ENCODE peak calls at places on chromosome 14, in five cellular contexts. P, K, R, M and I are unnamed samples.

GRCh38 chr14:51479584-51480305 is 172.0 kb upstream of the FRMD6 start:
- DNase-seq in P (no peak), K (no peak), R (no peak), M (no peak), I (no peak)

GRCh38 chr14:21084988-21085853 is 13.2 kb downstream of the ZNF219 start:
- DNase-seq in P (peak), K (no peak), R (no peak), M (no peak), I (no peak)

GRCh38 chr14:102525213-102526143 is 15.9 kb upstream of the ANKRD9 start:
- DNase-seq in P (no peak), K (no peak), R (peak), M (peak), I (no peak)

GRCh38 chr14:31270196-31270772 is 62.7 kb upstream of the HECTD1 start:
- DNase-seq in P (peak), K (no peak), R (no peak), M (peak), I (no peak)

GRCh38 chr14:55255185-55255584 is 16.0 kb upstream of the FBXO34 start:
- DNase-seq in P (no peak), K (no peak), R (no peak), M (no peak), I (no peak)

GRCh38 chr14:55721353-55721752 is 141.3 kb downstream of the KTN1 start:
- DNase-seq in P (no peak), K (no peak), R (no peak), M (peak), I (peak)

GRCh38 chr14:53411110-53411509 is 258.0 kb upstream of the DDHD1 start:
- DNase-seq in P (no peak), K (no peak), R (no peak), M (no peak), I (no peak)

GRCh38 chr14:35512765-35513164 is 21.2 kb upstream of the INSM2 start:
- DNase-seq in P (no peak), K (no peak), R (no peak), M (no peak), I (no peak)

GRCh38 chr14:100610511-100611217 is 23.4 kb upstream of the BEGAIN start:
- DNase-seq in P (no peak), K (no peak), R (no peak), M (peak), I (peak)

GRCh38 chr14:45426685-45427282 is 173.8 kb upstream of the MIS18BP1 start:
- DNase-seq in P (no peak), K (no peak), R (no peak), M (peak), I (peak)

GRCh38 chr14:103530390-103530789 is 1.4 kb downstream of the TRMT61A start:
- DNase-seq in P (no peak), K (peak), R (peak), M (no peak), I (peak)

GRCh38 chr14:100686858-100687257 is 39.8 kb upstream of the DLK1 start:
- DNase-seq in P (no peak), K (no peak), R (no peak), M (no peak), I (no peak)

GRCh38 chr14:60648169-60648933 is 926 bp downstream of the SIX1 start:
- DNase-seq in P (peak), K (no peak), R (peak), M (peak), I (peak)

GRCh38 chr14:61351457-61351856 is 30.1 kb downstream of the PRKCH start:
- DNase-seq in P (no peak), K (no peak), R (no peak), M (no peak), I (no peak)

GRCh38 chr14:32508281-32508680 is 179.2 kb downstream of the AKAP6 start:
- DNase-seq in P (no peak), K (no peak), R (no peak), M (no peak), I (no peak)

GRCh38 chr14:67522270-67522669 is 10.8 kb upstream of the PLEKHH1 start:
- DNase-seq in P (no peak), K (no peak), R (no peak), M (no peak), I (no peak)

GRCh38 chr14:100530270-100531072 is 56.7 kb downstream of the BEGAIN start:
- DNase-seq in P (peak), K (no peak), R (peak), M (no peak), I (no peak)

DNA sequence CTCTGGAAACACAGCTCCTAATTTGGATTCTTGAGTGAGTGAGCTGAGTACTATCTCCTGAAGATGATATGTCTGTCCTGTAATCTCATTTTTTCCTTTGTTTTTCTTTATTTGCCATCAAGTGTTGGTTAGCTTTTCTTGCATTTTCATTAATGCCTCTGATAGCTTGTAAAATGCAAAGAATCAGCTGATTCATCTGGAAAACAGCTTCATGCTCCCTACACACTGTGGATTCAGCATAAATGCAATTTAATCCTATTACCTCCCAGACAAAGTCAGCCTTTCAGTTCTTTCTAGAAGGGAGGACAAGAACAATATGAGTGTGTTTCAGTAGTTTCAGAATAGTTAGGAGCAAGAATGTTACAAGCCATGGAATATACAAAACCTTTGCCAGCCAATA is 79.4 kb downstream of the DACT1 start:
- DNase-seq in P (no peak), K (no peak), R (no peak), M (no peak), I (no peak)
- H3K27ac ChIP-seq in P (no peak), K (no peak), R (no peak), M (no peak), I (no peak)

GRCh38 chr14:87066221-87066817 is 926.7 kb downstream of the GALC start:
- DNase-seq in P (no peak), K (no peak), R (no peak), M (no peak), I (peak)
- TF ChIP-seq CTCF in P (no peak), K (no peak), R (no peak), M (no peak), I (peak)

GRCh38 chr14:68686724-68687123 is 106.1 kb downstream of the ZFP36L1 start:
- DNase-seq in P (no peak), K (no peak), R (no peak), M (no peak), I (no peak)
- H3K27ac ChIP-seq in P (no peak), K (no peak), R (no peak), M (peak), I (peak)

DNA sequence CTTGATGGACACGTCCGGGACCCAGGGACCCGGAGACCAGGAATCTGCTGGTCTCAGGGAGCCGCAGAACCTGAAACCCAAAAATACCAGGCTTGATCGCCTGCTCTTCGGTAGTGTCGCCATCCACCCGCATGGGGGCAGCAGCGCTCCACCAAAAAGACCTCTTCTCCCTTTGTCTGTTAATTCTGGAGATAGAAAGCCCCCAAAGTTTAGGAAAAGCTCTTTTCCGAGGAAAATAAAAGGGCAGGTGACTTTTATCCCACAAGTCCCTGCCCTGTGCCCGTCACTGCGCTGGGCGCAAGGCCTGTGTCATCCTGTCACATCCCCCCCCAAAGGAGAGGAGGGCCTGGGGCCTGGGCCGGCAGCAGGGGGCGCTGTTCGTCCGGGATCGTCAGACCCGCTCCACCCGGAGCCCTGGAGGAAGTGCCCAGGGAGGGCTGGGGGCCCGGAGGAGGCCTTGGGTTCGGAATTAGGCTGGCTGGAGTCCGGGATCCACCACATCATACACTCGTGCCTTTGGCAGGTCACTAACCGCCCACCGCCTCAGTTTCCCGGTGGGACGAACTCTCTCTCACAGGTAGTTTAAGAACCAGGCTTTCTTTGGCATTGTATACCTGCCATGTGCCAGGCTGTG is 31.9 kb downstream of the DAD1 start:
- DNase-seq in P (peak), K (peak), R (peak), M (peak), I (peak)
- TF ChIP-seq CTCF in P (peak), K (peak), R (peak), M (peak), I (peak)

GRCh38 chr14:99215277-99215676 is 56.7 kb downstream of the BCL11B start:
- DNase-seq in P (no peak), K (peak), R (no peak), M (no peak), I (no peak)

GRCh38 chr14:99217556-99217955 is 54.4 kb downstream of the BCL11B start:
- DNase-seq in P (no peak), K (no peak), R (no peak), M (no peak), I (no peak)

GRCh38 chr14:99214701-99215100 is 57.3 kb downstream of the BCL11B start:
- DNase-seq in P (no peak), K (no peak), R (no peak), M (no peak), I (no peak)

GRCh38 chr14:99216191-99216590 is 55.8 kb downstream of the BCL11B start:
- DNase-seq in P (no peak), K (no peak), R (no peak), M (no peak), I (no peak)

DNA sequence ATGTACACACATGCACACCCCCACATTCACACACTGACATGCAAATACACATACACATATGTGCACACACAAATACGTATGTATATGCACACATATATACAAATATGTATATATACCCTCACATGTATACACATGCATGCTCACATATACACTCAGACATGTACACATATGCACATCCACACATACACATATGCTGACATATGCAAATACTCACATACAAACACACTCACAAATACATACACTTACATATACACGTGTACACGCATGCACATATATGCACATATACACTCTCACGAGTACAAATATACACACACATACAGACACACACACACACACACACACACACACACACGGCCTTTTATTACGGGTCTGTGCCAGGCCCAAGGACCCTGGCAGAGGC is 54.9 kb downstream of the BCL11B start:
- DNase-seq in P (no peak), K (no peak), R (no peak), M (no peak), I (no peak)
- H3K27ac ChIP-seq in P (no peak), K (no peak), R (no peak), M (no peak), I (peak)

GRCh38 chr14:58467575-58467974 is 40.1 kb downstream of the KIAA0586 start:
- DNase-seq in P (no peak), K (no peak), R (no peak), M (peak), I (no peak)
- TF ChIP-seq CTCF in P (no peak), K (no peak), R (no peak), M (peak), I (no peak)